ENCODE peak calls at places on chromosomes 6 and 20, in seven cellular contexts. H is A673, U is HepG2, C is fibroblast of lung, E is mammary epithelial cell, D is PC-9, L is astrocyte. F is an unnamed sample. For H3K9me3, the result is how much of the 10 kb centered on the place peaks cover.

GRCh38 chr6:145502417-145502816 is 232.9 kb downstream of the EPM2A start:
- DNase-seq in H (peak), U (no peak), C (no peak), E (peak), D (peak), L (no peak), F (no peak)

GRCh38 chr20:32216396-32217142 is 8.9 kb downstream of the POFUT1 start:
- DNase-seq in H (no peak), U (no peak), C (no peak), E (no peak), D (no peak), L (no peak), F (no peak)

GRCh38 chr20:63955281-63955845 is 853 bp downstream of the UCKL1 start:
- DNase-seq in H (peak), U (peak), C (peak), E (no peak), D (peak), L (no peak), F (no peak)

GRCh38 chr6:38191418-38191817 is 371.9 kb downstream of the ZFAND3 start:
- DNase-seq in H (no peak), U (no peak), C (no peak), E (no peak), D (no peak), L (no peak), F (no peak)

GRCh38 chr6:45378324-45378926 is 691 bp upstream of the SUPT3H start:
- DNase-seq in H (no peak), U (no peak), C (no peak), E (no peak), D (no peak), L (peak), F (no peak)

GRCh38 chr6:128358111-128358780 is 162.2 kb downstream of the PTPRK start:
- DNase-seq in H (no peak), U (no peak), C (peak), E (peak), D (no peak), L (peak), F (no peak)

GRCh38 chr6:146984251-146984924 is 219.8 kb upstream of the STXBP5 start:
- DNase-seq in H (no peak), U (peak), C (peak), E (no peak), D (peak), L (peak), F (no peak)

GRCh38 chr6:155676346-155676745 is 220.7 kb upstream of the NOX3 start:
- DNase-seq in H (no peak), U (no peak), C (no peak), E (no peak), D (no peak), L (no peak), F (no peak)

GRCh38 chr6:25423358-25423757 is 144.2 kb downstream of the CARMIL1 start:
- DNase-seq in H (no peak), U (no peak), C (no peak), E (no peak), D (no peak), L (no peak), F (no peak)

GRCh38 chr6:31820051-31820389 is 4.7 kb downstream of the HSPA1A start:
- DNase-seq in H (no peak), U (peak), C (no peak), E (no peak), D (no peak), L (no peak), F (no peak)

GRCh38 chr6:131368077-131368911 is 204.7 kb upstream of the ARG1 start:
- DNase-seq in H (peak), U (no peak), C (peak), E (no peak), D (no peak), L (peak), F (peak)

GRCh38 chr20:62736407-62737071 is 27.9 kb downstream of the NTSR1 start:
- DNase-seq in H (peak), U (no peak), C (no peak), E (no peak), D (peak), L (no peak), F (no peak)

GRCh38 chr6:33707771-33708170 is 3.7 kb downstream of the UQCC2 start:
- DNase-seq in H (no peak), U (no peak), C (no peak), E (no peak), D (no peak), L (no peak), F (no peak)

GRCh38 chr6:90502381-90502780 is 84.5 kb downstream of the MAP3K7 start:
- DNase-seq in H (no peak), U (no peak), C (no peak), E (no peak), D (no peak), L (no peak), F (no peak)

GRCh38 chr6:803191-803977 is 110.4 kb upstream of the EXOC2 start:
- DNase-seq in H (no peak), U (no peak), C (no peak), E (no peak), D (no peak), L (no peak), F (no peak)

GRCh38 chr20:33211817-33212424 is 5.2 kb upstream of the BPIFA3 start:
- DNase-seq in H (peak), U (peak), C (peak), E (peak), D (peak), L (peak), F (no peak)

GRCh38 chr20:52826321-52826720 is 145.8 kb upstream of the TSHZ2 start:
- DNase-seq in H (no peak), U (no peak), C (no peak), E (no peak), D (no peak), L (no peak), F (no peak)

GRCh38 chr6:20186981-20187380 is 25.3 kb downstream of the MBOAT1 start:
- DNase-seq in H (no peak), U (no peak), C (peak), E (no peak), D (no peak), L (peak), F (no peak)

GRCh38 chr20:37596890-37597539 is 69.3 kb upstream of the BLCAP start:
- DNase-seq in H (no peak), U (no peak), C (no peak), E (no peak), D (no peak), L (no peak), F (no peak)

GRCh38 chr6:24997905-24998304 is 62.1 kb upstream of the RIPOR2 start:
- DNase-seq in H (no peak), U (no peak), C (no peak), E (no peak), D (no peak), L (no peak), F (no peak)

GRCh38 chr20:431012-431904 is 23.2 kb downstream of the RBCK1 start:
- DNase-seq in H (peak), U (peak), C (peak), E (peak), D (peak), L (peak), F (no peak)

DNA sequence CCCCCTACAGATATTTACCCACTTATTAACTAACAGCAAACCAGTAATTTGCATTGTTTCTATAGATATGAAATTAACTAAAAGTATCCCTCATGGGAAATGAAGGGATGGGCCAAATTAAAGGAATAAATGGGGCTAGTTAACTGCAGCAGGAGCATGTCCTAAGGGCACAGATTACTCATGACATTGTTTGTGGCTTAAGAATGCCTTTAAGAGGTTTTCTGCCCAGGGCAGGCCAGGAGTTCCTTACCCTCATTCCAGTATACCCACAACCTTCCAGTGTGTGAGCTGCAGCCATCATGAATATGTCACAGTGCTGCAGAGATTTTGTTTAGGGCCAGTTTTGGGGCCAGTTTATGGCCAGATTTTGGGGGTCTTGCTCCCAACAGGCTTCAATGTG is 1101.9 kb downstream of the PRIM2 start:
- DNase-seq in H (no peak), U (no peak), C (no peak), E (peak), D (no peak), L (no peak), F (no peak)
- H3K9me3 ChIP-seq in H (under half), U (half or more), C (under half), E (under half), D (under half), L (under half), F (under half)

DNA sequence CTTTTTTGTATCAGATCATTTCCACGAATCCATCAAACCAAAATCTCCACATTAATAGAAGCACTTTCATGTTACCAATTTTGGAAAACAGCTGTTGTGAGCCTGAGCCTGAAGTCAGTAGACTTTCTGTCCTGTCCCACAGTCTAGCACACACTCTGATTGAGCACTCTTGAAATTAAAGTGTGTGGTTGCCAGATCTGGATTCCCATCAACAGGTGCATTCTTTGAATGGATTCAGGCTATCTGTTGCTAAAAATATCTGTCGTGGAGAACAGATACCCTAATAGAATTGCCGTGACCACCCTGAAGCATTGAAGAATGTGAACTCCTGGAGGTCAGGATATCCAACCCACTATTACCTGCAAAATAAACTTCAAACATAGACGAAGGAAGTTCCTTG is 73.3 kb downstream of the TFAP2A start:
- DNase-seq in H (no peak), U (no peak), C (no peak), E (no peak), D (no peak), L (no peak), F (no peak)
- TF ChIP-seq EZH2 in H (no peak), U (no peak), C (no peak), E (no peak), D (no peak), L (no peak), F (no peak)

GRCh38 chr6:170020041-170020583 is 268.7 kb downstream of the ERMARD start:
- DNase-seq in H (no peak), U (no peak), C (no peak), E (no peak), D (no peak), L (no peak), F (no peak)

GRCh38 chr6:170017603-170018274 is 266.3 kb downstream of the ERMARD start:
- DNase-seq in H (no peak), U (no peak), C (no peak), E (no peak), D (no peak), L (no peak), F (no peak)

GRCh38 chr6:170021579-170021978 is 269.3 kb downstream of the DLL1 start:
- DNase-seq in H (no peak), U (no peak), C (no peak), E (no peak), D (no peak), L (no peak), F (no peak)

GRCh38 chr6:170018422-170019258 is 267.2 kb downstream of the ERMARD start:
- DNase-seq in H (no peak), U (no peak), C (no peak), E (no peak), D (no peak), L (no peak), F (no peak)

DNA sequence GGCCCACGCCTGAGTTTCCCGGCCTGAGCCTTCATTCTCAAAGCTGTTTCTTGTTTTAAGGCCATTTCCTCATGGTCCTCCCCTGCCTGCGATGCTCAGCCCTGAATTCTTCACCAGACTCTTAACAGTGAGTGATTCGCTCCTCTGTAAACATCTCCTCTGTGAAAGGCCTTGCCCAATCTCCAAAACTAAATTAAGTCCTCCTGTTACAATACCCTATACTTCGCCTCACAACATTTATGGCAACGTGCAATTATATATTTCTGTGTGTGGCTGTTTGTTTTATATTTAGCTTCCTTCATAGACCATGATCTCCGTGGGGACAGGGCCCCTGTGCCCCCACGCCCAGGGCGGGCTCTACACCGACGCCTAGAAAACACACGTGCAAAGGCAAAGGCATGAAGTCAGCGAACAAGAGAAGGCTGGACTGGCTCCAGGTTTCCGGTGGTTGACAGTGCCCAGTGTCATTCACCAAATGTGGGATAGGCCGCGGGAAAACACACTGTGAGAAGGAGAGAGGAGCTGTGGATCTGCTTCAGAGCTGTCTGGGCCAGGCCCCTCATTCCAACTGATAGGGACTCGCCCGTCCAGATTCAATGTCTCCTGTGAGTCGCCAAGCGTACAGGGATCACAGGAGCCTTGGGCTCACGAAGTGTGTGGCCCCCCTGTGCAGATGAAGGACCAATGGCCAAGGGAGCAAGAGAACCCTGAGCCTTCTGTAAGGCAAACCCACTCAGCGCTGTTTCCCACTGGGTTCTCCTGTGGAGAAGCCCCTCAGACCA is 268.0 kb downstream of the ERMARD start:
- DNase-seq in H (no peak), U (no peak), C (no peak), E (no peak), D (no peak), L (no peak), F (no peak)
- H3K4me3 ChIP-seq in H (no peak), U (no peak), C (no peak), E (no peak), D (no peak), L (no peak), F (no peak)

GRCh38 chr20:56043227-56043626 is 37.9 kb upstream of the CBLN4 start:
- DNase-seq in H (no peak), U (no peak), C (no peak), E (no peak), D (no peak), L (no peak), F (no peak)
- H3K9me3 ChIP-seq in H (under half), U (half or more), C (under half), E (under half), D (under half), L (under half), F (under half)

F was measured in SK-N-MC.